ENCODE peak calls at places on chromosomes 1 and 21, in six cellular contexts. One of them, this sample, is unnamed.

GRCh38 chr1:79373481-79374132 is 367.1 kb upstream of the ADGRL4 start:
- DNase-seq in right lobe of liver: peak
- DNase-seq in HFF-Myc: no peak
- DNase-seq in brain microvascular endothelial cell: no peak
- DNase-seq in aorta: no peak
- DNase-seq in neuronal stem cell: no peak
- DNase-seq in this sample: peak

GRCh38 chr1:15693371-15693770 is 9.3 kb downstream of the PLEKHM2 start:
- DNase-seq in right lobe of liver: no peak
- DNase-seq in HFF-Myc: no peak
- DNase-seq in brain microvascular endothelial cell: no peak
- DNase-seq in aorta: no peak
- DNase-seq in neuronal stem cell: no peak
- DNase-seq in this sample: no peak

GRCh38 chr1:229241390-229241789 is 29.5 kb upstream of the RAB4A start:
- DNase-seq in right lobe of liver: no peak
- DNase-seq in HFF-Myc: no peak
- DNase-seq in brain microvascular endothelial cell: no peak
- DNase-seq in aorta: no peak
- DNase-seq in neuronal stem cell: no peak
- DNase-seq in this sample: no peak

GRCh38 chr1:77900687-77901293 is 12.4 kb downstream of the NEXN start:
- DNase-seq in right lobe of liver: no peak
- DNase-seq in HFF-Myc: no peak
- DNase-seq in brain microvascular endothelial cell: peak
- DNase-seq in aorta: no peak
- DNase-seq in neuronal stem cell: peak
- DNase-seq in this sample: no peak

GRCh38 chr1:171664976-171665375 is 12.5 kb upstream of the MYOC start:
- DNase-seq in right lobe of liver: no peak
- DNase-seq in HFF-Myc: no peak
- DNase-seq in brain microvascular endothelial cell: no peak
- DNase-seq in aorta: no peak
- DNase-seq in neuronal stem cell: no peak
- DNase-seq in this sample: no peak

GRCh38 chr1:234586304-234586703 is 23.7 kb downstream of the IRF2BP2 start:
- DNase-seq in right lobe of liver: no peak
- DNase-seq in HFF-Myc: no peak
- DNase-seq in brain microvascular endothelial cell: no peak
- DNase-seq in aorta: no peak
- DNase-seq in neuronal stem cell: no peak
- DNase-seq in this sample: no peak

GRCh38 chr1:241637604-241638003 is 2.6 kb downstream of the CHML start:
- DNase-seq in right lobe of liver: no peak
- DNase-seq in HFF-Myc: no peak
- DNase-seq in brain microvascular endothelial cell: no peak
- DNase-seq in aorta: no peak
- DNase-seq in neuronal stem cell: no peak
- DNase-seq in this sample: no peak

GRCh38 chr1:239456788-239457187 is 70.4 kb downstream of the CHRM3 start:
- DNase-seq in right lobe of liver: no peak
- DNase-seq in HFF-Myc: no peak
- DNase-seq in brain microvascular endothelial cell: no peak
- DNase-seq in aorta: no peak
- DNase-seq in neuronal stem cell: no peak
- DNase-seq in this sample: no peak

GRCh38 chr1:84688461-84689061 is 1.7 kb downstream of the SSX2IP start:
- DNase-seq in right lobe of liver: no peak
- DNase-seq in HFF-Myc: no peak
- DNase-seq in brain microvascular endothelial cell: no peak
- DNase-seq in aorta: no peak
- DNase-seq in neuronal stem cell: no peak
- DNase-seq in this sample: no peak

GRCh38 chr1:1440941-1441888 is 5.7 kb downstream of the VWA1 start:
- DNase-seq in right lobe of liver: no peak
- DNase-seq in HFF-Myc: no peak
- DNase-seq in brain microvascular endothelial cell: no peak
- DNase-seq in aorta: peak
- DNase-seq in neuronal stem cell: no peak
- DNase-seq in this sample: no peak

GRCh38 chr1:107840746-107841145 is 124.2 kb downstream of the VAV3 start:
- DNase-seq in right lobe of liver: no peak
- DNase-seq in HFF-Myc: no peak
- DNase-seq in brain microvascular endothelial cell: no peak
- DNase-seq in aorta: no peak
- DNase-seq in neuronal stem cell: no peak
- DNase-seq in this sample: no peak

GRCh38 chr1:217140041-217140901 is 417.0 kb upstream of the ESRRG start:
- DNase-seq in right lobe of liver: no peak
- DNase-seq in HFF-Myc: no peak
- DNase-seq in brain microvascular endothelial cell: no peak
- DNase-seq in aorta: no peak
- DNase-seq in neuronal stem cell: peak
- DNase-seq in this sample: no peak

GRCh38 chr1:227899141-227899819 is 48.5 kb downstream of the WNT9A start:
- DNase-seq in right lobe of liver: peak
- DNase-seq in HFF-Myc: no peak
- DNase-seq in brain microvascular endothelial cell: no peak
- DNase-seq in aorta: peak
- DNase-seq in neuronal stem cell: no peak
- DNase-seq in this sample: no peak

GRCh38 chr1:17233675-17234074 is 15.2 kb upstream of the PADI3 start:
- DNase-seq in right lobe of liver: no peak
- DNase-seq in HFF-Myc: peak
- DNase-seq in brain microvascular endothelial cell: peak
- DNase-seq in aorta: no peak
- DNase-seq in neuronal stem cell: no peak
- DNase-seq in this sample: peak

GRCh38 chr1:117567435-117567834 is 38.4 kb upstream of the TENT5C start:
- DNase-seq in right lobe of liver: no peak
- DNase-seq in HFF-Myc: no peak
- DNase-seq in brain microvascular endothelial cell: no peak
- DNase-seq in aorta: no peak
- DNase-seq in neuronal stem cell: no peak
- DNase-seq in this sample: no peak

GRCh38 chr1:21258331-21259134 is 31.7 kb downstream of the ECE1 start:
- DNase-seq in right lobe of liver: no peak
- DNase-seq in HFF-Myc: no peak
- DNase-seq in brain microvascular endothelial cell: no peak
- DNase-seq in aorta: no peak
- DNase-seq in neuronal stem cell: no peak
- DNase-seq in this sample: no peak

GRCh38 chr21:41188476-41189146 is 20.7 kb downstream of the BACE2 start:
- DNase-seq in right lobe of liver: no peak
- DNase-seq in HFF-Myc: no peak
- DNase-seq in brain microvascular endothelial cell: peak
- DNase-seq in aorta: no peak
- DNase-seq in neuronal stem cell: no peak
- DNase-seq in this sample: no peak

GRCh38 chr1:51583532-51583931 is 33.4 kb upstream of the OSBPL9 start:
- DNase-seq in right lobe of liver: no peak
- DNase-seq in HFF-Myc: no peak
- DNase-seq in brain microvascular endothelial cell: peak
- DNase-seq in aorta: peak
- DNase-seq in neuronal stem cell: no peak
- DNase-seq in this sample: no peak

GRCh38 chr1:119279441-119280415 is 88.9 kb upstream of the HAO2 start:
- DNase-seq in right lobe of liver: no peak
- DNase-seq in HFF-Myc: peak
- DNase-seq in brain microvascular endothelial cell: peak
- DNase-seq in aorta: no peak
- DNase-seq in neuronal stem cell: no peak
- DNase-seq in this sample: peak

GRCh38 chr1:5990913-5991783 is 1.1 kb downstream of the NPHP4 start:
- DNase-seq in right lobe of liver: peak
- DNase-seq in HFF-Myc: no peak
- DNase-seq in brain microvascular endothelial cell: peak
- DNase-seq in aorta: peak
- DNase-seq in neuronal stem cell: peak
- DNase-seq in this sample: no peak

GRCh38 chr1:19365711-19366110 is 53.6 kb downstream of the SLC66A1 start:
- DNase-seq in right lobe of liver: no peak
- DNase-seq in HFF-Myc: no peak
- DNase-seq in brain microvascular endothelial cell: no peak
- DNase-seq in aorta: no peak
- DNase-seq in neuronal stem cell: no peak
- DNase-seq in this sample: no peak

GRCh38 chr1:15424146-15424667 is 14.0 kb upstream of the CTRC start:
- DNase-seq in right lobe of liver: no peak
- DNase-seq in HFF-Myc: no peak
- DNase-seq in brain microvascular endothelial cell: no peak
- DNase-seq in aorta: no peak
- DNase-seq in neuronal stem cell: no peak
- DNase-seq in this sample: no peak

GRCh38 chr1:51189421-51190073 is 46.5 kb upstream of the RNF11 start:
- DNase-seq in right lobe of liver: no peak
- DNase-seq in HFF-Myc: peak
- DNase-seq in brain microvascular endothelial cell: peak
- DNase-seq in aorta: no peak
- DNase-seq in neuronal stem cell: peak
- DNase-seq in this sample: peak

GRCh38 chr1:19662313-19662712 is 2.4 kb upstream of the HTR6 start:
- DNase-seq in right lobe of liver: no peak
- DNase-seq in HFF-Myc: no peak
- DNase-seq in brain microvascular endothelial cell: no peak
- DNase-seq in aorta: no peak
- DNase-seq in neuronal stem cell: no peak
- DNase-seq in this sample: no peak

GRCh38 chr21:44455524-44456206 is 355 bp downstream of the LRRC3 start:
- DNase-seq in right lobe of liver: peak
- DNase-seq in HFF-Myc: no peak
- DNase-seq in brain microvascular endothelial cell: no peak
- DNase-seq in aorta: peak
- DNase-seq in neuronal stem cell: peak
- DNase-seq in this sample: no peak

GRCh38 chr1:156394835-156395461 is 25.9 kb downstream of the RHBG start:
- DNase-seq in right lobe of liver: no peak
- DNase-seq in HFF-Myc: no peak
- DNase-seq in brain microvascular endothelial cell: no peak
- DNase-seq in aorta: no peak
- DNase-seq in neuronal stem cell: no peak
- DNase-seq in this sample: no peak

GRCh38 chr1:232334811-232335210 is 295.1 kb downstream of the SIPA1L2 start:
- DNase-seq in right lobe of liver: no peak
- DNase-seq in HFF-Myc: no peak
- DNase-seq in brain microvascular endothelial cell: no peak
- DNase-seq in aorta: no peak
- DNase-seq in neuronal stem cell: no peak
- DNase-seq in this sample: no peak

GRCh38 chr1:201176931-201177330 is 13.7 kb upstream of the IGFN1 start:
- DNase-seq in right lobe of liver: no peak
- DNase-seq in HFF-Myc: no peak
- DNase-seq in brain microvascular endothelial cell: no peak
- DNase-seq in aorta: no peak
- DNase-seq in neuronal stem cell: no peak
- DNase-seq in this sample: no peak

GRCh38 chr1:50427086-50427817 is 4.0 kb upstream of the DMRTA2 start:
- DNase-seq in right lobe of liver: no peak
- DNase-seq in HFF-Myc: no peak
- DNase-seq in brain microvascular endothelial cell: no peak
- DNase-seq in aorta: peak
- DNase-seq in neuronal stem cell: peak
- DNase-seq in this sample: no peak

GRCh38 chr1:169529068-169529642 is 43.4 kb upstream of the SLC19A2 start:
- DNase-seq in right lobe of liver: no peak
- DNase-seq in HFF-Myc: no peak
- DNase-seq in brain microvascular endothelial cell: no peak
- DNase-seq in aorta: no peak
- DNase-seq in neuronal stem cell: peak
- DNase-seq in this sample: peak

GRCh38 chr21:41207401-41208388 is 39.7 kb downstream of the BACE2 start:
- DNase-seq in right lobe of liver: no peak
- DNase-seq in HFF-Myc: no peak
- DNase-seq in brain microvascular endothelial cell: peak
- DNase-seq in aorta: peak
- DNase-seq in neuronal stem cell: no peak
- DNase-seq in this sample: peak

GRCh38 chr21:39663742-39664492 is 51.2 kb downstream of the B3GALT5 start:
- DNase-seq in right lobe of liver: no peak
- DNase-seq in HFF-Myc: no peak
- DNase-seq in brain microvascular endothelial cell: no peak
- DNase-seq in aorta: no peak
- DNase-seq in neuronal stem cell: no peak
- DNase-seq in this sample: no peak

GRCh38 chr1:27574001-27574781 is 29.8 kb downstream of the AHDC1 start:
- DNase-seq in right lobe of liver: no peak
- DNase-seq in HFF-Myc: no peak
- DNase-seq in brain microvascular endothelial cell: no peak
- DNase-seq in aorta: no peak
- DNase-seq in neuronal stem cell: no peak
- DNase-seq in this sample: no peak
- H3K4me3 ChIP-seq in right lobe of liver: no peak
- H3K4me3 ChIP-seq in HFF-Myc: no peak
- H3K4me3 ChIP-seq in brain microvascular endothelial cell: no peak
- H3K4me3 ChIP-seq in aorta: no peak
- H3K4me3 ChIP-seq in neuronal stem cell: no peak
- H3K4me3 ChIP-seq in this sample: no peak

GRCh38 chr1:25065246-25066238 is 135.5 kb upstream of the RUNX3 start:
- DNase-seq in right lobe of liver: peak
- DNase-seq in HFF-Myc: no peak
- DNase-seq in brain microvascular endothelial cell: no peak
- DNase-seq in aorta: peak
- DNase-seq in neuronal stem cell: no peak
- DNase-seq in this sample: no peak
- H3K4me3 ChIP-seq in right lobe of liver: no peak
- H3K4me3 ChIP-seq in HFF-Myc: no peak
- H3K4me3 ChIP-seq in brain microvascular endothelial cell: no peak
- H3K4me3 ChIP-seq in aorta: no peak
- H3K4me3 ChIP-seq in neuronal stem cell: no peak
- H3K4me3 ChIP-seq in this sample: no peak

GRCh38 chr21:31132574-31133242 is 94.4 kb upstream of the KRTAP19-8 start:
- DNase-seq in right lobe of liver: no peak
- DNase-seq in HFF-Myc: no peak
- DNase-seq in brain microvascular endothelial cell: peak
- DNase-seq in aorta: no peak
- DNase-seq in neuronal stem cell: no peak
- DNase-seq in this sample: no peak
- H3K4me3 ChIP-seq in right lobe of liver: no peak
- H3K4me3 ChIP-seq in HFF-Myc: no peak
- H3K4me3 ChIP-seq in brain microvascular endothelial cell: no peak
- H3K4me3 ChIP-seq in aorta: no peak
- H3K4me3 ChIP-seq in neuronal stem cell: no peak
- H3K4me3 ChIP-seq in this sample: no peak

DNA sequence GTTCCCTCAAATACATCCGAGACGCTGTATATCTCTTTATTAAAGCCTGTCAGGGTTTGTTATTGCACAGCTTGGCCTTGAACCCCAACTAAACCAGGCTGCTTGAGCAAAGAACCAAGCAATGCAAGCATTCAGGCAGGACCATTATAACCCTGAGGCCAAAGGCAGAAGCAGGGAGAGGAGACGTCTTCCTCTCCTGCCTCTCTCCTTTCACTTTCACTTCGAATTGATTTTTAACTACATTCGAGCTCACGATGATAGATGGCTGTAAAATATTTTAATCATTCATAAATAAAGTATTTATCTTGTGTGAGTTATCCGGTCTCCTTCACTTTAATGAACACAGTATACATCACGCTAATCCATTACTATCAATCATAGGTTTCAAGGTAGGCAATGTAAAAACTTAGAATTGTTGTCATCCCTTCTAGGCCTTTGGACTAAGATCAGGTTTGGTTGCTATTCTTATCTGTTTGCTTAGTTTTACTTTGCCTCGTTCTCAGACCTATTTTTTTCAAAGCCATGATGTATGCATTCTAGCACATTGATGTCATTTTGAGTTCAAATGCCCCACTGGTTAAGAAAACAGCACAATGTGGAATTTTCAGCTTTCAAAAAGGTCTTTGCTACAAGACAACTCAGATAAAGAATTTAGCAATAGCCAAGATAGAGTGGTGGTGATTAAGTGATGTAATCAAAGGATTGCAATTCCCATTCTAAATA is 480.2 kb upstream of the RUNX1 start:
- DNase-seq in right lobe of liver: no peak
- DNase-seq in HFF-Myc: no peak
- DNase-seq in brain microvascular endothelial cell: peak
- DNase-seq in aorta: no peak
- DNase-seq in neuronal stem cell: no peak
- DNase-seq in this sample: no peak
- H3K4me3 ChIP-seq in right lobe of liver: no peak
- H3K4me3 ChIP-seq in HFF-Myc: no peak
- H3K4me3 ChIP-seq in brain microvascular endothelial cell: no peak
- H3K4me3 ChIP-seq in aorta: peak
- H3K4me3 ChIP-seq in neuronal stem cell: no peak
- H3K4me3 ChIP-seq in this sample: peak